ENCODE peak calls at places on chromosomes 13 and 19, in seven cellular contexts. R, M, O, X, E, J and U are unnamed samples.

GRCh38 chr19:45130888-45131615 is 29.7 kb downstream of the NKPD1 start:
- DNase-seq in E (no peak), O (no peak), R (no peak), M (no peak), J (peak), X (no peak), U (no peak)

GRCh38 chr13:49220035-49220855 is at the start of gene MLNR:
- DNase-seq in R (no peak), X (peak), E (no peak), M (peak), O (no peak), J (no peak), U (no peak)

GRCh38 chr13:47650221-47650620 is 350.9 kb downstream of the SUCLA2 start:
- DNase-seq in O (no peak), M (no peak), X (no peak), E (no peak), J (no peak), R (no peak), U (no peak)

GRCh38 chr13:109941951-109942350 is 155.6 kb upstream of the IRS2 start:
- DNase-seq in X (no peak), J (no peak), R (no peak), E (no peak), M (no peak), O (no peak), U (no peak)

GRCh38 chr19:39190768-39191167 is 6.0 kb upstream of the NCCRP1 start:
- DNase-seq in M (no peak), O (no peak), X (no peak), J (no peak), R (no peak), E (no peak), U (no peak)

GRCh38 chr19:46256855-46257254 is 27.3 kb downstream of the IGFL1 start:
- DNase-seq in O (no peak), E (no peak), J (no peak), R (no peak), X (no peak), M (no peak), U (no peak)

GRCh38 chr13:73894995-73895571 is 239.1 kb downstream of the KLF12 start:
- DNase-seq in J (no peak), O (no peak), M (no peak), X (no peak), E (no peak), R (no peak), U (no peak)

GRCh38 chr13:36919206-36919832 is 719 bp downstream of the SMAD9 start:
- DNase-seq in R (peak), X (no peak), M (no peak), O (peak), E (peak), J (peak), U (no peak)

GRCh38 chr19:56951672-56952071 is 111.1 kb upstream of the PEG3 start:
- DNase-seq in J (no peak), X (no peak), M (no peak), O (no peak), R (no peak), E (no peak), U (no peak)

GRCh38 chr19:39038098-39038497 is 5.7 kb upstream of the FBXO27 start:
- DNase-seq in E (no peak), J (peak), R (peak), O (no peak), X (no peak), M (peak), U (no peak)

GRCh38 chr13:114002009-114002544 is 28.2 kb upstream of the C13orf46 start:
- DNase-seq in R (no peak), J (no peak), E (no peak), O (no peak), M (peak), X (no peak), U (no peak)

GRCh38 chr13:80157261-80157942 is 183.5 kb downstream of the SPRY2 start:
- DNase-seq in R (no peak), J (no peak), M (no peak), E (no peak), X (no peak), O (no peak), U (no peak)

GRCh38 chr13:110226051-110226562 is 80.8 kb downstream of the COL4A1 start:
- DNase-seq in M (no peak), X (no peak), R (no peak), O (no peak), E (no peak), J (no peak), U (no peak)

GRCh38 chr13:86986448-86986847 is 684.7 kb upstream of the SLITRK5 start:
- DNase-seq in E (no peak), O (no peak), R (no peak), J (no peak), X (no peak), M (no peak), U (no peak)

GRCh38 chr19:40512473-40513344 is 45.9 kb downstream of the SPTBN4 start:
- DNase-seq in M (no peak), J (no peak), R (no peak), O (no peak), E (no peak), X (no peak), U (no peak)

GRCh38 chr19:39144487-39145071 is 19.0 kb downstream of the PAK4 start:
- DNase-seq in X (no peak), M (no peak), R (no peak), E (no peak), O (no peak), J (no peak), U (no peak)

GRCh38 chr19:35207391-35207871 is 21.1 kb downstream of the FAM187B start:
- DNase-seq in E (no peak), X (peak), J (peak), O (no peak), M (no peak), R (no peak), U (peak)

GRCh38 chr19:459724-460511 is 915 bp downstream of the SHC2 start:
- DNase-seq in R (peak), E (no peak), O (peak), X (peak), J (peak), M (peak), U (no peak)

GRCh38 chr13:76836311-76836710 is 49.9 kb downstream of the KCTD12 start:
- DNase-seq in R (no peak), E (no peak), X (no peak), M (no peak), O (no peak), J (no peak), U (no peak)

GRCh38 chr13:110232146-110232545 is 74.8 kb downstream of the COL4A1 start:
- DNase-seq in R (no peak), X (no peak), J (no peak), E (no peak), O (no peak), M (no peak), U (no peak)

GRCh38 chr19:2455481-2456300 is 1.1 kb downstream of the LMNB2 start:
- DNase-seq in O (peak), J (no peak), R (peak), E (no peak), M (no peak), X (peak), U (peak)

GRCh38 chr13:29917573-29918091 is 67.2 kb upstream of the UBL3 start:
- DNase-seq in M (no peak), E (no peak), X (no peak), O (no peak), J (no peak), R (no peak), U (no peak)

GRCh38 chr19:38433268-38433733 is at the start of gene RYR1:
- DNase-seq in M (peak), E (peak), R (no peak), X (no peak), J (peak), O (peak), U (peak)

GRCh38 chr13:61935710-61936109 is 520.1 kb upstream of the PCDH20 start:
- DNase-seq in E (no peak), O (no peak), M (no peak), J (no peak), X (no peak), R (no peak), U (no peak)

GRCh38 chr19:4375164-4375619 is 25.2 kb downstream of the SH3GL1 start:
- DNase-seq in M (no peak), X (no peak), J (peak), R (no peak), O (no peak), E (no peak), U (no peak)
- H3K4me3 ChIP-seq in M (no peak), X (no peak), J (peak), R (no peak), O (peak), E (no peak), U (no peak)

DNA sequence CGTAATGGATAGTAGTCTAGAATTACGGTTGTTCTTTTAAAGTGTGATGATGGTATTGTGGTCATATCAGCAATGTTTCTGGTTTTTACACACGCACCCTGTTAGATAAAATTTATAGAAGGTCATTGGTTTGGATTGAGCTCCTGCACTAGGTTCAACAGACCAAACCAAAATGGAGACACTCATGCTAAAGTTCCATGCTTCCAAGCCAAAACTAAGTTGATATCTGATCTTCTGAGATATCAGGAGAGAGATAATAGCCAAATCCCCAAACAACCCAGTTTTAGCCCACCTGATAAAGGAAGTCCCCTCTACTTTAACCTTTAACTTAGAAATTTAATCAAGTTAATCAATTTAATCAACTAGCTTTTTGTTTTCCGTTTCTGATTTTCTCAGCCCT is 1.2 kb downstream of the NOSIP start:
- DNase-seq in R (no peak), O (no peak), M (no peak), E (no peak), X (no peak), J (no peak), U (no peak)
- H3K4me3 ChIP-seq in R (peak), O (peak), M (peak), E (no peak), X (peak), J (peak), U (peak)

GRCh38 chr19:51064534-51065220 is at the start of gene KLK13:
- DNase-seq in J (peak), E (no peak), O (peak), R (no peak), M (no peak), X (no peak), U (no peak)
- H3K4me3 ChIP-seq in J (no peak), E (no peak), O (peak), R (no peak), M (no peak), X (no peak), U (peak)

GRCh38 chr13:75418186-75418843 is 63.7 kb downstream of the TBC1D4 start:
- DNase-seq in E (no peak), R (no peak), O (no peak), J (no peak), M (no peak), X (no peak), U (no peak)
- H3K4me3 ChIP-seq in E (no peak), R (no peak), O (no peak), J (no peak), M (no peak), X (no peak), U (no peak)